ENCODE peak calls at places on chromosomes 1 and 21, in four cellular contexts. G is aorta, E is hepatocyte, Q is A549. I is an unnamed sample. For H3K9me3, the result is how much of the 10 kb centered on the place peaks cover.

GRCh38 chr1:166980818-166981217 is 5.5 kb upstream of the ILDR2 start:
- DNase-seq in E (no peak), Q (no peak), G (no peak), I (no peak)

GRCh38 chr21:34579411-34579810 is 35.5 kb downstream of the RCAN1 start:
- DNase-seq in Q (no peak), E (no peak), G (no peak), I (peak)

GRCh38 chr1:62784509-62785365 is 805 bp downstream of the ATG4C start:
- DNase-seq in G (no peak), E (no peak), Q (peak), I (peak)

GRCh38 chr1:76336951-76337371 is 262.4 kb downstream of the ST6GALNAC3 start:
- DNase-seq in E (peak), Q (no peak), G (peak), I (peak)

GRCh38 chr1:34113362-34113761 is 51.7 kb downstream of the CSMD2 start:
- DNase-seq in G (no peak), Q (no peak), E (peak), I (no peak)

GRCh38 chr1:156692958-156693857 is 12.2 kb downstream of the CRABP2 start:
- DNase-seq in Q (no peak), E (peak), G (no peak), I (no peak)

GRCh38 chr1:203038891-203039608 is 12.8 kb downstream of the PPFIA4 start:
- DNase-seq in Q (peak), G (peak), E (peak), I (peak)

GRCh38 chr21:38223893-38224540 is 32.8 kb upstream of the KCNJ15 start:
- DNase-seq in Q (peak), E (no peak), G (no peak), I (peak)

GRCh38 chr1:153661111-153661708 is 2.7 kb downstream of the SNAPIN start:
- DNase-seq in E (no peak), G (peak), Q (no peak), I (peak)

GRCh38 chr1:2127181-2128145 is 67.1 kb downstream of the FAAP20 start:
- DNase-seq in G (peak), E (no peak), Q (no peak), I (no peak)

GRCh38 chr1:2128189-2128901 is 66.2 kb downstream of the FAAP20 start:
- DNase-seq in Q (no peak), G (peak), E (no peak), I (peak)

GRCh38 chr1:2130871-2131289 is 63.7 kb downstream of the FAAP20 start:
- DNase-seq in Q (no peak), G (peak), E (no peak), I (no peak)

GRCh38 chr1:2130156-2130555 is 64.4 kb downstream of the FAAP20 start:
- DNase-seq in Q (no peak), G (peak), E (no peak), I (no peak)

GRCh38 chr1:2129256-2129943 is 65.2 kb downstream of the FAAP20 start:
- DNase-seq in Q (no peak), E (no peak), G (peak), I (no peak)
- H3K27ac ChIP-seq in Q (no peak), E (no peak), G (no peak), I (no peak)

GRCh38 chr1:9289090-9289534 is 3.6 kb upstream of the SPSB1 start:
- DNase-seq in Q (peak), E (peak), G (peak), I (no peak)
- H3K9me3 ChIP-seq in Q (under half), E (under half), G (under half), I (under half)

DNA sequence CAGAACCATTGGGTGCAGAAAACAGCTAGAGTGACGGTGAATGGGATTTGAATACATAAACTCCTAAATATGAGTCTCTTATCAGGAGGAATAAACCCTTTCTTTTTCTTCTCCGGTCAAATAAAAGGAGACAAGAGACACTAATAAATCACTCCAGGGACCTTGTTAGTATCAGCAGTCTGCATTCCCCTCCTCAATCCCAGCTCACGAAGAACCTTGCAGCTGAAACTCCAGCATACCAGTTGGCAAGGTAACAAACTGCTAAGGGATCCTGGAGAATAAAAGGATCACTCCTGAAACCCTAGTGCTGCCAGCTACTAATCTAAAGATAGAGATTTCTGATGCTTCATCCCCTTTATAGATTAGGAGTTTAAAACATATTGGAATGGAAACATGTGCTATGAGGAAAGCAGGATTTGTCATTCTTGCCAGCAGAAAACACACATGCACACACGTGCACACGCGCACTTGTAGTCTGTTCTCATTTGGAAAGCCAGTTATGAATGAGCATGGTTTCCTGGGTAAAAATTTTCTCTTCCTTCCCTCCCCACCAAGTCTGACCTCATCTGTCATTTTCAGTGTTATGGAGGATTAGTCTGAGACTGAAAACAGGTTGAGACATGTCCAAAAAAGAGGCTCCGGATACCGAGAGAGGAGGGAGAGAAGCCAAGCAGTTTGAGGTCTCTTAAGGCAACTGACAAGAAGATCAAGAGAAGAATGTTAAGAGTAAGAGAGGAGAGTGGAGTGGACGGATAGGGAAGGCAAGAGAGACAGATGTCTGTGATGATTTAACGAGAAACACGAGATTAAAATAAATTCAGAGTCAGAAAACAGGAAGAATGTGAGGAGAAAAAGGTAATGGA is 10.9 kb downstream of the IER5 start:
- DNase-seq in G (no peak), E (peak), Q (no peak), I (peak)
- H3K27ac ChIP-seq in G (no peak), E (peak), Q (peak), I (peak)

DNA sequence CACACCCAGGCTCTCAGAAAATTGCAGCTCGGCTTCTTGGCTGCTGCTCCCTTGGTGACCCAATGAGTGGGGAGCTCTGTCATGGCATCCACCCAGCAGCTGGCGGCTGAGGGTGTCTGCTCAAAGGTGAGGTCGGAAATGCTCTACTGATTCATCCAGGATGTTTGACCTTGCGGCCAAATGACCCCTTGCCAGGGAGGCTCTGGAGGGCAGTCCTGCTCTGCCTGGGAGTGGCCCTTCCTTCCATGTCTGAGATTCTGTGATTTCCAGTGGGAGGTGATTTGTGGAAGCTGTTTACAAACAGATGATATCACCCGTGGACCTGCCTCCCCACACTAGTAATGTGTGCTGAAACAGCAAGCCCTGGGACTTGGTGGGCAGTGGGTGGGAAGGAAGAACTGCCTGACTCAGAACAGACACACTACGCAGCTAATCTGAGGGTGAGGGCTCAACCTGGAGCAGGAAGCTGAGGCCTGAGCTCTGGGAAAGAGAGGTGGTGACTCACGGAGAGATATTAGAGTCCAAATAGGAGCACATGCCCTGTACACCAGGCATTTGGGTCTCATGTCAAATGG is 3.0 kb downstream of the CRCT1 start:
- DNase-seq in Q (peak), G (no peak), E (no peak), I (peak)
- H3K9me3 ChIP-seq in Q (under half), G (under half), E (under half), I (under half)

I was measured in astrocyte.